ENCODE peak calls at places on chromosomes 1 and 21, in eight cellular contexts. One of them, this sample, is unnamed.

GRCh38 chr21:37758997-37759396 is 157.3 kb downstream of the KCNJ6 start:
- DNase-seq in IMR-90: peak; percentile 62
- DNase-seq in lower lobe of right lung: no peak
- DNase-seq in CD8-positive, alpha-beta T cell: no peak
- DNase-seq in NT2/D1: peak; percentile 70
- DNase-seq in ovary: no peak
- DNase-seq in left lung: peak; percentile 40
- DNase-seq in kidney: no peak
- DNase-seq in this sample: peak; percentile 29

GRCh38 chr1:203404546-203404945 is 53.6 kb upstream of the FMOD start:
- DNase-seq in ovary: no peak
- DNase-seq in lower lobe of right lung: no peak
- DNase-seq in CD8-positive, alpha-beta T cell: no peak
- DNase-seq in IMR-90: no peak
- DNase-seq in NT2/D1: no peak
- DNase-seq in kidney: no peak
- DNase-seq in left lung: no peak
- DNase-seq in this sample: no peak

GRCh38 chr1:17768651-17769241 is 13.6 kb downstream of the ACTL8 start:
- DNase-seq in IMR-90: peak; percentile 92
- DNase-seq in lower lobe of right lung: no peak
- DNase-seq in CD8-positive, alpha-beta T cell: no peak
- DNase-seq in ovary: no peak
- DNase-seq in left lung: peak; percentile 36
- DNase-seq in NT2/D1: peak; percentile 28
- DNase-seq in kidney: peak; percentile 86
- DNase-seq in this sample: no peak

GRCh38 chr1:21338568-21339401 is 48.5 kb upstream of the ECE1 start:
- DNase-seq in left lung: no peak
- DNase-seq in lower lobe of right lung: peak; percentile 67
- DNase-seq in kidney: no peak
- DNase-seq in NT2/D1: no peak
- DNase-seq in IMR-90: peak; percentile 93
- DNase-seq in CD8-positive, alpha-beta T cell: no peak
- DNase-seq in ovary: peak; percentile 96
- DNase-seq in this sample: no peak

GRCh38 chr1:152034654-152035405 is 2.0 kb downstream of the S100A11 start:
- DNase-seq in IMR-90: peak; percentile 59
- DNase-seq in CD8-positive, alpha-beta T cell: peak; percentile 39
- DNase-seq in lower lobe of right lung: no peak
- DNase-seq in ovary: peak; percentile 52
- DNase-seq in kidney: no peak
- DNase-seq in left lung: no peak
- DNase-seq in NT2/D1: peak; percentile 79
- DNase-seq in this sample: no peak

GRCh38 chr1:65389296-65389695 is 31.2 kb upstream of the LEPR start:
- DNase-seq in kidney: no peak
- DNase-seq in IMR-90: no peak
- DNase-seq in CD8-positive, alpha-beta T cell: no peak
- DNase-seq in lower lobe of right lung: no peak
- DNase-seq in NT2/D1: peak; percentile 70
- DNase-seq in ovary: no peak
- DNase-seq in left lung: no peak
- DNase-seq in this sample: no peak

GRCh38 chr1:16012590-16013219 is 5.1 kb downstream of the HSPB7 start:
- DNase-seq in IMR-90: peak; percentile 38
- DNase-seq in lower lobe of right lung: peak; percentile 81
- DNase-seq in left lung: peak; percentile 76
- DNase-seq in CD8-positive, alpha-beta T cell: no peak
- DNase-seq in kidney: peak; percentile 94
- DNase-seq in ovary: peak; percentile 84
- DNase-seq in NT2/D1: peak; percentile 49
- DNase-seq in this sample: no peak

GRCh38 chr1:46133946-46134345 is 1.5 kb upstream of the PIK3R3 start:
- DNase-seq in lower lobe of right lung: no peak
- DNase-seq in IMR-90: no peak
- DNase-seq in CD8-positive, alpha-beta T cell: no peak
- DNase-seq in NT2/D1: no peak
- DNase-seq in left lung: no peak
- DNase-seq in kidney: no peak
- DNase-seq in ovary: no peak
- DNase-seq in this sample: no peak

GRCh38 chr1:9929431-9930385 is 13.5 kb downstream of the LZIC start:
- DNase-seq in IMR-90: no peak
- DNase-seq in kidney: no peak
- DNase-seq in left lung: no peak
- DNase-seq in lower lobe of right lung: no peak
- DNase-seq in CD8-positive, alpha-beta T cell: no peak
- DNase-seq in NT2/D1: peak; percentile 52
- DNase-seq in ovary: no peak
- DNase-seq in this sample: peak; percentile 55

GRCh38 chr1:54986532-54986931 is 6.1 kb downstream of the TMEM61 start:
- DNase-seq in CD8-positive, alpha-beta T cell: no peak
- DNase-seq in IMR-90: no peak
- DNase-seq in ovary: no peak
- DNase-seq in left lung: no peak
- DNase-seq in NT2/D1: no peak
- DNase-seq in lower lobe of right lung: no peak
- DNase-seq in kidney: no peak
- DNase-seq in this sample: no peak

GRCh38 chr1:117657949-117658660 is 52.3 kb downstream of the TENT5C start:
- DNase-seq in lower lobe of right lung: no peak
- DNase-seq in CD8-positive, alpha-beta T cell: no peak
- DNase-seq in NT2/D1: no peak
- DNase-seq in left lung: no peak
- DNase-seq in IMR-90: no peak
- DNase-seq in ovary: no peak
- DNase-seq in kidney: no peak
- DNase-seq in this sample: no peak

GRCh38 chr1:58779059-58779754 is 4.6 kb downstream of the JUN start:
- DNase-seq in NT2/D1: no peak
- DNase-seq in CD8-positive, alpha-beta T cell: no peak
- DNase-seq in IMR-90: peak; percentile 43
- DNase-seq in kidney: no peak
- DNase-seq in ovary: no peak
- DNase-seq in left lung: no peak
- DNase-seq in lower lobe of right lung: no peak
- DNase-seq in this sample: no peak

GRCh38 chr1:113415256-113416189 is 25.2 kb downstream of the MAGI3 start:
- DNase-seq in kidney: no peak
- DNase-seq in lower lobe of right lung: no peak
- DNase-seq in ovary: no peak
- DNase-seq in left lung: no peak
- DNase-seq in IMR-90: no peak
- DNase-seq in CD8-positive, alpha-beta T cell: no peak
- DNase-seq in NT2/D1: no peak
- DNase-seq in this sample: no peak

GRCh38 chr1:37515185-37516034 is 844 bp upstream of the MEAF6 start:
- DNase-seq in ovary: no peak
- DNase-seq in CD8-positive, alpha-beta T cell: no peak
- DNase-seq in kidney: no peak
- DNase-seq in lower lobe of right lung: no peak
- DNase-seq in IMR-90: no peak
- DNase-seq in NT2/D1: no peak
- DNase-seq in left lung: no peak
- DNase-seq in this sample: no peak

GRCh38 chr1:30313176-30313575 is 410.2 kb downstream of the MATN1 start:
- DNase-seq in kidney: no peak
- DNase-seq in CD8-positive, alpha-beta T cell: no peak
- DNase-seq in ovary: no peak
- DNase-seq in left lung: no peak
- DNase-seq in IMR-90: no peak
- DNase-seq in lower lobe of right lung: no peak
- DNase-seq in NT2/D1: no peak
- DNase-seq in this sample: no peak

GRCh38 chr21:34526236-34526617 is 14.2 kb upstream of the KCNE1 start:
- DNase-seq in CD8-positive, alpha-beta T cell: no peak
- DNase-seq in left lung: no peak
- DNase-seq in kidney: no peak
- DNase-seq in NT2/D1: no peak
- DNase-seq in IMR-90: no peak
- DNase-seq in lower lobe of right lung: no peak
- DNase-seq in ovary: no peak
- DNase-seq in this sample: no peak

GRCh38 chr1:30257322-30257721 is 466.1 kb downstream of the MATN1 start:
- DNase-seq in ovary: no peak
- DNase-seq in lower lobe of right lung: no peak
- DNase-seq in NT2/D1: no peak
- DNase-seq in kidney: no peak
- DNase-seq in CD8-positive, alpha-beta T cell: no peak
- DNase-seq in IMR-90: no peak
- DNase-seq in left lung: no peak
- DNase-seq in this sample: no peak

GRCh38 chr1:172278478-172278877 is 142.0 kb upstream of the C1orf105 start:
- DNase-seq in NT2/D1: peak; percentile 74
- DNase-seq in CD8-positive, alpha-beta T cell: no peak
- DNase-seq in lower lobe of right lung: no peak
- DNase-seq in IMR-90: peak; percentile 82
- DNase-seq in ovary: no peak
- DNase-seq in left lung: no peak
- DNase-seq in kidney: no peak
- DNase-seq in this sample: peak; percentile 52

DNA sequence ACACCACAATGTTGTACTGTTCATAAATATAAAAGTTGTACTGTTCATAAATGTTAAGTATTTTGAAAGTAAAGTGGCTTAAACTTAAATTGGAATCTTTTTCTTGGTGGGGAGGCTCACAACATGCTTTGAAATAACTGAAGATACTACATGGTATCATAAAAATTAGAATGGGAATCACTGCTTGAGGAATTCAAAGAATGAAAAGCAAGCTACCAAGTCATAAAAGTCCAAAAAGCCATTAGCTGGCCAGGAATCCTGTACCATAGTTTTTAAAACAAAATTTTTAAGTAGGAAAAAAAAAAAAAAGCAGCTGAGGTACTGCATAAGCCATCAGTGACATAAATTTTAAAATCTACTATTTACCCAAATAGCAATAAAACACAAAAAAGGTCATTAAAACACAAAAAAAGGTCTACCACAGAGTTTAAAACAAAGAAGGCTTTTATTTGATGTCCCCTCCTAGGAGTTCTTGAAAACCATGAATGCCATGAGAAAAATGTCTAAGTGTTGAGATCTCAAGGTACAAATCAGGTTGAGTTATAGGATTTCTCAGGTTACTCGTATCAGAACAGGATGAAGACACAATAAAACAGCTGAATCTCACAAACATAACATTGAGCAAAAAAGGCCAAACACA is 8.6 kb downstream of the ZZZ3 start:
- DNase-seq in CD8-positive, alpha-beta T cell: no peak
- DNase-seq in lower lobe of right lung: no peak
- DNase-seq in left lung: no peak
- DNase-seq in NT2/D1: no peak
- DNase-seq in IMR-90: peak; percentile 4
- DNase-seq in ovary: no peak
- DNase-seq in kidney: no peak
- DNase-seq in this sample: no peak
- H3K4me3 ChIP-seq in CD8-positive, alpha-beta T cell: no peak overlapping the region
- H3K4me3 ChIP-seq in lower lobe of right lung: no peak overlapping the region
- H3K4me3 ChIP-seq in left lung: no peak overlapping the region
- H3K4me3 ChIP-seq in NT2/D1: no peak overlapping the region
- H3K4me3 ChIP-seq in IMR-90: no peak overlapping the region
- H3K4me3 ChIP-seq in ovary: no peak overlapping the region
- H3K4me3 ChIP-seq in kidney: no peak overlapping the region
- H3K4me3 ChIP-seq in this sample: no peak overlapping the region

GRCh38 chr1:154624756-154625643 is 17.0 kb upstream of the ADAR start:
- DNase-seq in ovary: no peak
- DNase-seq in left lung: no peak
- DNase-seq in CD8-positive, alpha-beta T cell: no peak
- DNase-seq in lower lobe of right lung: no peak
- DNase-seq in kidney: no peak
- DNase-seq in IMR-90: peak; percentile 97
- DNase-seq in NT2/D1: no peak
- DNase-seq in this sample: no peak

GRCh38 chr1:154621875-154622274 is 13.9 kb upstream of the ADAR start:
- DNase-seq in IMR-90: no peak
- DNase-seq in kidney: no peak
- DNase-seq in NT2/D1: no peak
- DNase-seq in lower lobe of right lung: no peak
- DNase-seq in ovary: no peak
- DNase-seq in CD8-positive, alpha-beta T cell: no peak
- DNase-seq in left lung: no peak
- DNase-seq in this sample: no peak

GRCh38 chr1:154622503-154623039 is 14.6 kb upstream of the ADAR start:
- DNase-seq in left lung: no peak
- DNase-seq in ovary: no peak
- DNase-seq in CD8-positive, alpha-beta T cell: no peak
- DNase-seq in lower lobe of right lung: no peak
- DNase-seq in IMR-90: no peak
- DNase-seq in NT2/D1: no peak
- DNase-seq in kidney: no peak
- DNase-seq in this sample: no peak

GRCh38 chr1:154626456-154627246 is 18.7 kb upstream of the ADAR start:
- DNase-seq in CD8-positive, alpha-beta T cell: no peak
- DNase-seq in lower lobe of right lung: no peak
- DNase-seq in ovary: no peak
- DNase-seq in left lung: no peak
- DNase-seq in IMR-90: no peak
- DNase-seq in NT2/D1: no peak
- DNase-seq in kidney: no peak
- DNase-seq in this sample: no peak

DNA sequence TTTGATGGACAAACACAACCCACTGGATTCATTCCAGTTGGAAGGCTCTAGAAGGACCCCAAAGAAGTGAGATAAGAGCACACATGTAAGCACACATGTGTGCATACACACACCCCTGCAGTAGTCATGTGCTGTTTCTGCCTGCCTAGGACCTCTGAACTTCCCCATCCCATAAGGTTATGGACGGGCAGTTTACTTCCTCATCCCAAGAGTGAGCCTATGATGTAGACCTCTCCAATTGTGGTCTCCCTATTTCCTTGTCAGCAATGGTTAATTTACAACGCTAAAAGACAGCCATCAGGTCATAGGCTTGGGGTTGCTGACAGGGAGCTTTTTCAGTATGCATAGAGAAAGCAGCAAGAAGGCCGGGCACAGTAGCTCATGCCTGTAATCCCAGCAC is 15.4 kb upstream of the ADAR start:
- DNase-seq in NT2/D1: no peak
- DNase-seq in kidney: no peak
- DNase-seq in ovary: no peak
- DNase-seq in CD8-positive, alpha-beta T cell: no peak
- DNase-seq in left lung: peak; percentile 50
- DNase-seq in lower lobe of right lung: no peak
- DNase-seq in IMR-90: no peak
- DNase-seq in this sample: no peak
- H3K4me1 ChIP-seq in NT2/D1: peaks cover 5% of the 10 kb centered on the region
- H3K4me1 ChIP-seq in kidney: no peaks in the 10 kb centered on the region
- H3K4me1 ChIP-seq in ovary: peaks cover 4% of the 10 kb centered on the region
- H3K4me1 ChIP-seq in CD8-positive, alpha-beta T cell: peaks cover 30% of the 10 kb centered on the region
- H3K4me1 ChIP-seq in left lung: peaks cover 5% of the 10 kb centered on the region
- H3K4me1 ChIP-seq in lower lobe of right lung: peaks cover 23% of the 10 kb centered on the region
- H3K4me1 ChIP-seq in IMR-90: peaks cover 9% of the 10 kb centered on the region
- H3K4me1 ChIP-seq in this sample: no peaks in the 10 kb centered on the region

GRCh38 chr1:78211483-78212092 is 165.8 kb downstream of the GIPC2 start:
- DNase-seq in kidney: no peak
- DNase-seq in CD8-positive, alpha-beta T cell: no peak
- DNase-seq in lower lobe of right lung: no peak
- DNase-seq in IMR-90: no peak
- DNase-seq in ovary: no peak
- DNase-seq in NT2/D1: no peak
- DNase-seq in left lung: no peak
- DNase-seq in this sample: no peak
- H3K4me3 ChIP-seq in kidney: no peak overlapping the region
- H3K4me3 ChIP-seq in CD8-positive, alpha-beta T cell: no peak overlapping the region
- H3K4me3 ChIP-seq in lower lobe of right lung: no peak overlapping the region
- H3K4me3 ChIP-seq in IMR-90: no peak overlapping the region
- H3K4me3 ChIP-seq in ovary: no peak overlapping the region
- H3K4me3 ChIP-seq in NT2/D1: no peak overlapping the region
- H3K4me3 ChIP-seq in left lung: no peak overlapping the region
- H3K4me3 ChIP-seq in this sample: no peak overlapping the region

GRCh38 chr1:201713093-201713810 is 115.7 kb upstream of the IPO9 start:
- DNase-seq in lower lobe of right lung: peak; percentile 91
- DNase-seq in NT2/D1: no peak
- DNase-seq in left lung: peak; percentile 95
- DNase-seq in kidney: peak; percentile 97
- DNase-seq in CD8-positive, alpha-beta T cell: no peak
- DNase-seq in ovary: peak; percentile 97
- DNase-seq in IMR-90: peak; percentile 99
- DNase-seq in this sample: no peak
- H3K4me1 ChIP-seq in lower lobe of right lung: peaks cover 71% of the 10 kb centered on the region
- H3K4me1 ChIP-seq in NT2/D1: peaks cover 27% of the 10 kb centered on the region
- H3K4me1 ChIP-seq in left lung: peaks cover 43% of the 10 kb centered on the region
- H3K4me1 ChIP-seq in kidney: peaks cover 14% of the 10 kb centered on the region
- H3K4me1 ChIP-seq in CD8-positive, alpha-beta T cell: no peaks in the 10 kb centered on the region
- H3K4me1 ChIP-seq in ovary: peaks cover 44% of the 10 kb centered on the region
- H3K4me1 ChIP-seq in IMR-90: peaks cover 47% of the 10 kb centered on the region
- H3K4me1 ChIP-seq in this sample: no peaks in the 10 kb centered on the region

This sample was measured in iPS DF 6.9.